ENCODE peak calls at places on chromosomes 1 and 21, in five cellular contexts. E is IMR-90, C is trophoblast cell, A is H1, M is mesenchymal stem cell. B is an unnamed sample.

GRCh38 chr1:167687919-167688519 is 33.8 kb upstream of the MPZL1 start:
- DNase-seq in E (peak), C (peak), A (peak), M (peak), B (peak)

GRCh38 chr1:85109475-85109874 is 61.2 kb upstream of the MCOLN3 start:
- DNase-seq in E (peak), C (peak), A (no peak), M (peak), B (peak)

GRCh38 chr21:42123509-42123908 is 52.4 kb downstream of the UMODL1 start:
- DNase-seq in E (no peak), C (no peak), A (no peak), M (no peak), B (no peak)

GRCh38 chr1:201546093-201546492 is 7.2 kb downstream of the NAV1 start:
- DNase-seq in E (no peak), C (no peak), A (no peak), M (no peak), B (no peak)

GRCh38 chr1:30765610-30766434 is 8.2 kb upstream of the LAPTM5 start:
- DNase-seq in E (no peak), C (peak), A (no peak), M (no peak), B (no peak)

GRCh38 chr21:42781150-42781980 is 98.0 kb downstream of the WDR4 start:
- DNase-seq in E (no peak), C (peak), A (peak), M (peak), B (no peak)

GRCh38 chr1:225657462-225657989 is 4.6 kb upstream of the ENAH start:
- DNase-seq in E (peak), C (peak), A (peak), M (peak), B (no peak)

GRCh38 chr1:206002833-206003532 is at the start of gene RAB7B:
- DNase-seq in E (peak), C (peak), A (peak), M (peak), B (no peak)

GRCh38 chr1:175338447-175339135 is 146.0 kb upstream of the KIAA0040 start:
- DNase-seq in E (no peak), C (no peak), A (peak), M (peak), B (no peak)

GRCh38 chr1:60503216-60503615 is 429.6 kb upstream of the C1orf87 start:
- DNase-seq in E (no peak), C (no peak), A (no peak), M (no peak), B (no peak)

GRCh38 chr1:33455537-33456301 is 16.7 kb upstream of the ZSCAN20 start:
- DNase-seq in E (peak), C (peak), A (peak), M (peak), B (peak)

GRCh38 chr1:55477953-55478352 is 262.8 kb upstream of the USP24 start:
- DNase-seq in E (no peak), C (no peak), A (no peak), M (no peak), B (no peak)

GRCh38 chr1:33211972-33212371 is 30.1 kb upstream of the TRIM62 start:
- DNase-seq in E (no peak), C (no peak), A (no peak), M (no peak), B (no peak)

GRCh38 chr1:228149341-228150020 is at the start of gene GJC2:
- DNase-seq in E (peak), C (no peak), A (peak), M (peak), B (no peak)

GRCh38 chr1:203631349-203631748 is 4.7 kb downstream of the ATP2B4 start:
- DNase-seq in E (no peak), C (no peak), A (no peak), M (no peak), B (no peak)
- H3K4me3 ChIP-seq in E (no peak), C (no peak), A (no peak), M (no peak), B (no peak)

DNA sequence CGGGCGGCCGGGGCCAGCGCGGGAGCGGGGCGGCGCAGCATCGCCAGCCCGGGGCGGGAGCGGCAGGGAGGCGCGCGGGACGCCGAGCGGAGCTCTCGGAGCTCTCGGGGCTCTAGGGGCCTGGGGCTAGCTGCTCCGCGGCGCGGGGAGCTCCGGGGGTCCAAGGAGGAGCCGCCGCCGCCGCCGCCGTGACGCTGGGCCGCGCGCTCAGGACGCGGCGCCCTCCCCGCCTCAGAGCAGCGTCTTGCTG is 147 bp downstream of the CLSTN1 start:
- DNase-seq in E (no peak), C (no peak), A (no peak), M (no peak), B (no peak)
- H3K4ac ChIP-seq in E (no peak), C (peak), A (no peak), M (peak), B (peak)

GRCh38 chr1:233158322-233158721 is 137.2 kb downstream of the PCNX2 start:
- DNase-seq in E (no peak), C (no peak), A (no peak), M (no peak), B (no peak)
- H3K14ac ChIP-seq in E (no peak), C (no peak), A (no peak), M (no peak), B (no peak)

GRCh38 chr1:182608236-182608635 is 4.0 kb upstream of the RGS16 start:
- DNase-seq in E (no peak), C (no peak), A (no peak), M (no peak), B (no peak)

GRCh38 chr1:182608850-182609610 is 4.8 kb upstream of the RGS16 start:
- DNase-seq in E (peak), C (peak), A (no peak), M (peak), B (no peak)

GRCh38 chr1:182610606-182611194 is 6.5 kb upstream of the RGS16 start:
- DNase-seq in E (no peak), C (no peak), A (no peak), M (no peak), B (no peak)

GRCh38 chr1:182611787-182612186 is 7.6 kb upstream of the RGS16 start:
- DNase-seq in E (no peak), C (no peak), A (no peak), M (no peak), B (peak)

DNA sequence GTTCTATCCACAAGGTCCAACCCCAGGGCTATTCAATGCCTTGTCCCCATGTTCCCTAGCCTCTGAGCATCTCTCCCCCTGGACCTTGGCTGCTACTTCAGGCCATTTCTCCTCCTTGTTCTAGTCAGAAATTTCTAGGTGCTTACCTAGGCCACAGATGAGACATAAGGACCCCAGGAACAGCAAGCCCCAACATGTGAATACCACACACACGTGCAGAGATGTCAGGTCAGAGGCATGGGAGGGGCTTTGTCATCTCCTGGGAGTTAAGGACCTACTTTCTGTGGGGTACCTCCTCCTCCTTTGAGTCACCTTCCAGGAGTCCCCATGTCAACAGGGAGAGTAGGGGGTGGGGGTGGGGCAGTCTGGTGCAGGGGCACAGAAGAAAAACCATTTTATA is 7.1 kb upstream of the RGS16 start:
- DNase-seq in E (no peak), C (no peak), A (no peak), M (no peak), B (no peak)
- H3K4me3 ChIP-seq in E (no peak), C (no peak), A (no peak), M (no peak), B (no peak)

DNA sequence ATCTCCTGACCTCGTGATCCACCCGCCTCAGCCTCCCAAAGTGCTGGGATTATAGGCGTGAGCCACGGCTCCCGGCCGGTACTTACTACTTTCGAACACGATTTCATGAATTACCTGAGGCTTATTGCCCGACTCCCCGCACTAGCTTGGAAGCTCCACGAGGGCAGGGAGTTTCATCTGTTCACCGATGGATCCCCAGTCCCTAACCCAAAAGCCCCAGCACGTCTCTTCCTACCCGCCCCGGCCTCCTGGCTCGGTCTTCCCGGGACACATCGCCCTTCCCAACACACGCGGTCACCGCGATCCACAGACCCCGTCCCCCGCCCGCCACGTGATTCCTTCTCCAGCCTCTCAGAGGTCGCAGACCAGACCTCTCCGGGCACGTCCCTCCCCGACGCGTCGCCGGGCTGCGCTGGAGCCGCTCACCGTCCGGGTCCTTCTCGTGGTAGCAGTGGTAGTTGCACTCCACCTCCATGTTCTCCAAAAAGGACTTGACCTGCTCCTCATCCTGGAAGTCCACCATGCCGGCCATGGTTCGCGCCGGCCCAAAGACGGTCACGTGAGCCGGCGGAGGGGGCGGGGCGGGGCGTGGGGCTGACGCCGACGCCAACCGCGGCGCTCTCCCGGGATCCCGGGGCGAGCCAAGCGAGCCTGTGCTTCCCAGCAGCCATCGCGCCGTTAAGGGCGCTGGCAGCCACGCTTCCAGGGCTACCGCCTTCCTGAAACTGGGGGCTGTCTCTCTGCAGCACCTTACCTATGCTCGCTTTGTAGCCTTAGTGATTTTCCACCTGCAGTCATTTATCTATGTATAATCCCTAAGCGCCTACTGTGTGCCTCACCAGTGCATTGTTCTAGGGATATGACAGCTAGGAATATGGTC is at the start of gene COA7:
- DNase-seq in E (peak), C (peak), A (peak), M (peak), B (peak)
- H3K4ac ChIP-seq in E (peak), C (peak), A (peak), M (peak), B (no peak)

DNA sequence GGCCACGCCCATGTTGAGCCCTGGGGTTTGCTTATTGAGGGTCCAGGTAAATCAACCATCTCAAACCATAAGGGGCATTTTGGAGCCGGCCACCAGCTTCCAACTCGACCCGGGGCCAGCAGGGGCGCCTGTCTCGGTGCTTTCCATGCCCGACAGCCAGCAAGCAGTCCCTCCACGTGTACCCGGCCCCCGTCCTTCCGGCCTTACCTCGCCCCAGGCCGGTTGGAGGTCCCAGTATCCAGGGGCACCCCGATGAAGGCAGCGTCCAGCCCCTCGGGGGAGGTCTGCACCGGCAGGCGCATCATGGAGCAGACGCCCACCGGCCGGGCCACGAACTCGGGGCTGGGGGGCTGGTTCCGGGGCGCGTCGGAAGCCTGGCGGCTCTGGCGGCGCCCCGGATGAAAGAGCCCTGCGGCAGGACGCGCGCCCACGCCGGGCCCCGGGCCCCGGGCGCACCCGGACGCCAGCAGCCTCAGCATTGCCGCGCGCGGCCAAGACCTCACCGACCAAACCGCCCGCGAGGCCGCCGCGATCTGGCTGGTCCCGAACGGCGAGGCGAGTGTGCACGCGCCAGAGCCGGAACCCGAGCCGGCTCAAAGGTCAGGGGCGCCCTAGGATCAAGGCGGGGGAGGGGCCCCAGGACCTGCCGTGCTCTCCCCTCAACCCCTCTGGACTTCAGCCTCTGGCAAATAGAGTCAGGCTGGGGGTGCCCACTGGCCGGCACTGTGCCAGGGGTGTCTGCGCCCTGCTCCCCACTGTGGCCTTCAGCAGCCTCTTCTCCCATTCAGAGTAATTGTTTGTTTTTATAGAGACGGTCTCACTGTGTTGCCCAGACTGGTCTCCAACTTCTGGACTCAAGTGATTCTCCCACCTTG is at the start of gene AGMAT:
- DNase-seq in E (no peak), C (no peak), A (peak), M (peak), B (no peak)
- H3K14ac ChIP-seq in E (no peak), C (no peak), A (no peak), M (no peak), B (peak)

GRCh38 chr1:217139513-217139912 is 416.3 kb upstream of the ESRRG start:
- DNase-seq in E (no peak), C (no peak), A (peak), M (no peak), B (peak)

GRCh38 chr1:217138839-217139466 is 415.7 kb upstream of the ESRRG start:
- DNase-seq in E (no peak), C (no peak), A (peak), M (no peak), B (peak)

GRCh38 chr1:217137210-217137871 is 414.1 kb upstream of the ESRRG start:
- DNase-seq in E (no peak), C (no peak), A (peak), M (no peak), B (peak)

GRCh38 chr1:217136895-217137205 is 413.6 kb upstream of the ESRRG start:
- DNase-seq in E (no peak), C (no peak), A (peak), M (no peak), B (no peak)

DNA sequence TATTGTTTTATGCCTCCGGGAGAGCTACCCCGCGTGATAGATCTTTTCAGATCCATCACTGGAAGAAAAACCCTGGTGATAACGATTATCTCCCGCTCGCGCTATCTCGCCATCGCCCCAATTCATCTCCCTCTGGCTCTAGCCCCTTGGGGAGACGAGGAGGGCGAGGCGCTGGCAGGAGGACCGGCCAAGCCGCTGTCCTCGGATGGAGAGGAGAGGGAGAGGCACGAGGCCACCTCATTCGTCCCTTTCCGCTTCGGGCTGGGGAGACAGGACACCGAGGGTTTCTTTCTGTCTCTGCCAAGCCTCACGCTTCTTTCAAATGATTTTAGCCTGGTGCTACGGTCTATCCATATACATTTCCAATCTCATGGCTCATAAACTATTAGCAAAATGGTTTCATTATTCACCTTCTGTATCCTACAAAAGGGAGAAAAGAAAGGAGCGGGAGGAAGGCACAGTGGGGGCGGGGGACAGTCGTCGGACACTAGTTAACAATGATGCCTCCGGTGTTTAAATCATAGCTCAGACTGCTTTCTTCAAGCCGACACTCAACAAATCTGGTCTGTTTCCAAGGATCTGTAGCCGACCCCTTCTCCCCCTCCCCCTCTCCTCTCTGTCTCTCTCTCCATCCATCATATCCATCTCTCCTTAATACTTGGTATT is 415.1 kb upstream of the ESRRG start:
- DNase-seq in E (no peak), C (no peak), A (peak), M (no peak), B (peak)
- H3K4me3 ChIP-seq in E (no peak), C (no peak), A (peak), M (no peak), B (no peak)

GRCh38 chr21:26966360-26966977 is 419 bp downstream of the ADAMTS5 start:
- DNase-seq in E (peak), C (no peak), A (peak), M (peak), B (no peak)

GRCh38 chr21:26966978-26967913 is at the start of gene ADAMTS5:
- DNase-seq in E (peak), C (peak), A (peak), M (peak), B (peak)

GRCh38 chr21:26965091-26965566 is 1.8 kb downstream of the ADAMTS5 start:
- DNase-seq in E (no peak), C (no peak), A (no peak), M (no peak), B (no peak)

GRCh38 chr21:26964379-26964778 is 2.5 kb downstream of the ADAMTS5 start:
- DNase-seq in E (peak), C (no peak), A (no peak), M (peak), B (no peak)

GRCh38 chr21:26965567-26966359 is 1.1 kb downstream of the ADAMTS5 start:
- DNase-seq in E (peak), C (peak), A (peak), M (peak), B (peak)
- H3K4ac ChIP-seq in E (peak), C (no peak), A (no peak), M (peak), B (no peak)

GRCh38 chr1:149926296-149926695 is 1.3 kb downstream of the SF3B4 start:
- DNase-seq in E (no peak), C (no peak), A (no peak), M (no peak), B (no peak)

GRCh38 chr1:149927056-149927534 is 508 bp downstream of the SF3B4 start:
- DNase-seq in E (peak), C (no peak), A (no peak), M (no peak), B (no peak)

GRCh38 chr1:149929847-149930246 is 2.2 kb upstream of the SF3B4 start:
- DNase-seq in E (no peak), C (no peak), A (no peak), M (no peak), B (no peak)

GRCh38 chr1:149927535-149928387 is at the start of gene SF3B4:
- DNase-seq in E (peak), C (peak), A (peak), M (peak), B (peak)

GRCh38 chr1:149928388-149928724 is 753 bp upstream of the SF3B4 start:
- DNase-seq in E (no peak), C (no peak), A (no peak), M (no peak), B (no peak)
- H3K14ac ChIP-seq in E (peak), C (no peak), A (no peak), M (no peak), B (no peak)

DNA sequence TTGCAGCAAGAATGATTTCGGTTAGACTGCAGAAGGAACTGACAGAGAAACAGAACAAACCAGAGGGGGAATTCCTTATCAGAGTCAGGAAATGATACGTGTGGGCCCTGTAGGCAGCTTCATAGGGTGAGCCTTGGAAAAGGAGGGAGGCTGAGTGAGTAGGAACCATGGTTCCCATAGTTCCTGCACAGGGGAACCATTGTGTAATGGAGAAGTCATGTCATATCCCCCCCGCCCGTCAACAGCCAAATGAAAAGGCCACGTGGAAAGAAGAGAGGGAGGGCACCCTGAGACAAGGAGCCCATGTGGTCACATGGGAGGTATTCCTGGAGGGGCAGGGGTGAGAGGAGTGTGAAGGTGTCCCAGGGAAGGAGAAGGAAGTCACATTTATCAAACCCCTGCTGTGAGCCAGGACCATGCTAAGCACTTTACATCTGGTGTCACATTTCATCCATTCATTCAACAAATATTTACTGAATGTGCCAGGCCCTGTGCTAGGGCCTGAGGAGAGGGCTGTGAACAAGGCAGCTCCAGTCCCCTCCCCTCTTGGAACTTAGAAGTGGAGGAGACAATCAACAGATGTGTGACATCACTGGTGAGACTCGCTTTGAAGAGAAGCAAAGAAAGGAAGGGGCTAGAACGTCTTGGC is 15.7 kb upstream of the FGR start:
- DNase-seq in E (peak), C (peak), A (no peak), M (peak), B (no peak)
- H3K4me3 ChIP-seq in E (no peak), C (no peak), A (no peak), M (no peak), B (no peak)

B was measured in neuronal stem cell.